ENCODE peak calls at places on chromosomes 4 and X, in five cellular contexts. T is H1, O is K562, P is HCT116, B is GM12878. J is an unnamed sample.

GRCh38 chr4:157997296-157997695 is 175.5 kb downstream of the GASK1B start:
- DNase-seq in T (no peak), O (no peak), P (no peak), B (no peak), J (no peak)

GRCh38 chr4:151284534-151285245 is 7.7 kb downstream of the PRSS48 start:
- DNase-seq in T (no peak), O (no peak), P (no peak), B (no peak), J (peak)

GRCh38 chr4:94623507-94623906 is 134.2 kb upstream of the BMPR1B start:
- DNase-seq in T (no peak), O (no peak), P (no peak), B (no peak), J (no peak)

GRCh38 chrX:108396188-108396885 is 41.9 kb downstream of the COL4A6 start:
- DNase-seq in T (no peak), O (no peak), P (peak), B (no peak), J (peak)

GRCh38 chrX:150767475-150768131 is 74.4 kb downstream of the MTMR1 start:
- DNase-seq in T (no peak), O (peak), P (no peak), B (no peak), J (no peak)

GRCh38 chr4:91114386-91114785 is 987.2 kb downstream of the CCSER1 start:
- DNase-seq in T (no peak), O (no peak), P (no peak), B (no peak), J (no peak)

GRCh38 chr4:20074450-20074849 is 177.3 kb upstream of the SLIT2 start:
- DNase-seq in T (no peak), O (no peak), P (no peak), B (no peak), J (no peak)

GRCh38 chrX:103063191-103063845 is 653 bp downstream of the BEX1 start:
- DNase-seq in T (peak), O (no peak), P (no peak), B (no peak), J (no peak)

GRCh38 chr4:152052431-152053057 is 291.7 kb upstream of the GATB start:
- DNase-seq in T (no peak), O (no peak), P (no peak), B (no peak), J (no peak)

GRCh38 chrX:50579955-50580354 is 109.3 kb upstream of the DGKK start:
- DNase-seq in T (no peak), O (peak), P (peak), B (peak), J (peak)

GRCh38 chrX:64206556-64207162 is 1.2 kb upstream of the AMER1 start:
- DNase-seq in T (no peak), O (no peak), P (no peak), B (no peak), J (no peak)

GRCh38 chr4:177163532-177163931 is 146.1 kb upstream of the NEIL3 start:
- DNase-seq in T (no peak), O (no peak), P (no peak), B (no peak), J (no peak)

GRCh38 chr4:169945636-169946035 is 80.6 kb downstream of the MFAP3L start:
- DNase-seq in T (no peak), O (no peak), P (no peak), B (no peak), J (no peak)

GRCh38 chrX:42992199-42992943 is 214.4 kb upstream of the PPP1R2C start:
- DNase-seq in T (no peak), O (no peak), P (no peak), B (no peak), J (peak)

GRCh38 chrX:19344207-19344534 is 444 bp downstream of the PDHA1 start:
- DNase-seq in T (no peak), O (no peak), P (no peak), B (no peak), J (no peak)

GRCh38 chr4:177573487-177573886 is 131.2 kb upstream of the AGA start:
- DNase-seq in T (no peak), O (no peak), P (peak), B (no peak), J (no peak)

GRCh38 chr4:128346054-128346716 is 58.6 kb upstream of the PGRMC2 start:
- DNase-seq in T (no peak), O (no peak), P (no peak), B (no peak), J (no peak)

GRCh38 chr4:78937837-78938236 is 1.4 kb downstream of the PAQR3 start:
- DNase-seq in T (no peak), O (no peak), P (no peak), B (no peak), J (no peak)
- H3K9ac ChIP-seq in T (no peak), O (no peak), P (no peak), B (no peak), J (no peak)

GRCh38 chr4:185209031-185209851 is at the start of gene SNX25:
- DNase-seq in T (peak), O (peak), P (peak), B (no peak), J (peak)
- H3K4me3 ChIP-seq in T (peak), O (peak), P (peak), B (peak), J (peak)

GRCh38 chr4:5990446-5991160 is 27.6 kb downstream of the C4orf50 start:
- DNase-seq in T (no peak), O (no peak), P (no peak), B (no peak), J (no peak)
- TF ChIP-seq ZNF274 in T (no peak), O (no peak), P (no peak), B (no peak), J (no peak)

GRCh38 chr4:88697113-88697512 is 516 bp downstream of the NAP1L5 start:
- DNase-seq in T (no peak), O (no peak), P (no peak), B (no peak), J (no peak)
- H3K9ac ChIP-seq in T (no peak), O (peak), P (peak), B (peak), J (peak)

GRCh38 chr4:153497988-153498967 is 32.1 kb downstream of the TMEM131L start:
- DNase-seq in T (peak), O (no peak), P (no peak), B (peak), J (no peak)

GRCh38 chr4:153499005-153499404 is 32.8 kb downstream of the TMEM131L start:
- DNase-seq in T (peak), O (no peak), P (no peak), B (no peak), J (no peak)

GRCh38 chr4:153501578-153501977 is 35.4 kb downstream of the TMEM131L start:
- DNase-seq in T (no peak), O (no peak), P (no peak), B (no peak), J (no peak)

GRCh38 chr4:153506972-153507678 is 41.0 kb downstream of the TMEM131L start:
- DNase-seq in T (no peak), O (no peak), P (no peak), B (no peak), J (no peak)

DNA sequence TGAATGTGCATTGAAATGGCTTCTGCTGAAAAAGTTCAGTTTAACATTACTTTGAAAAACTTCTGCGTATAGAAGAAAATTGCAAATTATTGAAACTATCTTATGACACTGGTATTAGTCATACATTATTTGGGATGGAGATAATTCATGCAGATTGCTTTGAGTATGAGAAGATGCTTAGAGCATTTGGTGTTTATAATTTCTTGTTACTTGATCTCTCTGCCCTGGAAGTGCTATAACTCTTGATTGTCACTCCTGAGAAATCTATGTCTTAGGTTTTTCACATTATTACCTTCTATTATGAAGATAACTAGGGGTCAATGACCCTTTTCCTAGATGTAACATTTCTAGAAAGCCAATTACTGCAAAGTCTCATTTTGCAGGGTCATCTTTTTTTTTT is 36.4 kb downstream of the TMEM131L start:
- DNase-seq in T (no peak), O (no peak), P (no peak), B (no peak), J (no peak)
- H3K4me3 ChIP-seq in T (no peak), O (no peak), P (no peak), B (no peak), J (no peak)

GRCh38 chr4:136741468-136741867 is 790.8 kb downstream of the PCDH18 start:
- DNase-seq in T (no peak), O (no peak), P (no peak), B (no peak), J (no peak)
- TF ChIP-seq ZNF274 in T (no peak), O (no peak), P (no peak), B (no peak), J (no peak)

GRCh38 chrX:80578518-80579105 is 158.4 kb downstream of the TENT5D start:
- DNase-seq in T (no peak), O (peak), P (peak), B (no peak), J (peak)

GRCh38 chrX:80573275-80573674 is 153.0 kb downstream of the TENT5D start:
- DNase-seq in T (no peak), O (no peak), P (no peak), B (no peak), J (no peak)

GRCh38 chrX:80576267-80576666 is 156.0 kb downstream of the TENT5D start:
- DNase-seq in T (no peak), O (no peak), P (no peak), B (no peak), J (no peak)

GRCh38 chrX:80572636-80573035 is 152.4 kb downstream of the TENT5D start:
- DNase-seq in T (no peak), O (no peak), P (no peak), B (no peak), J (no peak)

GRCh38 chrX:80576815-80577533 is 156.7 kb downstream of the TENT5D start:
- DNase-seq in T (no peak), O (no peak), P (no peak), B (no peak), J (peak)
- H3K9ac ChIP-seq in T (no peak), O (no peak), P (no peak), B (no peak), J (no peak)

GRCh38 chrX:129653181-129653984 is 1.4 kb downstream of the APLN start:
- DNase-seq in T (no peak), O (no peak), P (no peak), B (no peak), J (no peak)
- H3K4me3 ChIP-seq in T (no peak), O (no peak), P (no peak), B (no peak), J (no peak)

GRCh38 chr4:111778543-111778942 is 366.7 kb upstream of the FAM241A start:
- DNase-seq in T (no peak), O (no peak), P (peak), B (no peak), J (no peak)

GRCh38 chr4:111776546-111776945 is 368.7 kb upstream of the FAM241A start:
- DNase-seq in T (no peak), O (no peak), P (no peak), B (no peak), J (no peak)

GRCh38 chr4:111775908-111776307 is 369.3 kb upstream of the FAM241A start:
- DNase-seq in T (no peak), O (no peak), P (no peak), B (no peak), J (no peak)

GRCh38 chr4:111770514-111770913 is 374.7 kb upstream of the FAM241A start:
- DNase-seq in T (no peak), O (no peak), P (no peak), B (no peak), J (no peak)

GRCh38 chr4:111773858-111774257 is 371.4 kb upstream of the FAM241A start:
- DNase-seq in T (no peak), O (no peak), P (no peak), B (no peak), J (no peak)
- TF ChIP-seq ZNF274 in T (no peak), O (no peak), P (no peak), B (no peak), J (no peak)

GRCh38 chr4:22730049-22730448 is 37.3 kb downstream of the GBA3 start:
- DNase-seq in T (no peak), O (no peak), P (no peak), B (no peak), J (no peak)
- H3K9ac ChIP-seq in T (no peak), O (no peak), P (no peak), B (no peak), J (no peak)